ENCODE peak calls at places on chromosomes 11 and 22, in seven cellular contexts. Z, N, H, A, O, G and C are unnamed samples.

GRCh38 chr22:23752090-23752691 is 1.3 kb upstream of the ZNF70 start:
- ATAC-seq in Z (no peak), H (no peak), A (no peak), O (no peak), N (no peak), G (no peak), C (no peak)

GRCh38 chr11:114307524-114308203 is 11.5 kb downstream of the NNMT start:
- ATAC-seq in Z (peak; percentile 63), O (no peak), A (no peak), H (no peak), N (no peak), G (peak; percentile 80), C (no peak)

GRCh38 chr11:120336641-120337132 is 474 bp downstream of the ARHGEF12 start:
- ATAC-seq in O (peak; percentile 53), N (peak; percentile 29), Z (peak; percentile 32), G (peak; percentile 40), A (peak; percentile 64), H (peak; percentile 41), C (peak; percentile 50)

GRCh38 chr11:82980292-82980691 is 78.8 kb downstream of the DDIAS start:
- ATAC-seq in A (no peak), Z (peak; percentile 83), H (no peak), O (peak; percentile 88), G (no peak), N (no peak), C (peak; percentile 87)

GRCh38 chr11:28932940-28933339 is 824.8 kb downstream of the METTL15 start:
- ATAC-seq in O (no peak), N (no peak), A (no peak), H (no peak), Z (no peak), G (no peak), C (no peak)

GRCh38 chr11:86978756-86979608 is 23.8 kb upstream of the FZD4 start:
- ATAC-seq in H (peak; percentile 78), N (peak; percentile 64), G (peak; percentile 83), Z (peak; percentile 87), O (peak; percentile 75), A (peak; percentile 63), C (peak; percentile 70)

GRCh38 chr22:21641417-21641794 is 696 bp upstream of the SDF2L1 start:
- ATAC-seq in Z (peak; percentile 47), G (peak; percentile 61), H (no peak), N (no peak), A (no peak), O (no peak), C (no peak)

GRCh38 chr11:65353900-65354264 is 669 bp upstream of the TIGD3 start:
- ATAC-seq in H (no peak), G (peak; percentile 3), O (no peak), A (no peak), N (no peak), Z (peak; percentile 2), C (no peak)

GRCh38 chr11:109971184-109971523 is 122.0 kb upstream of the ZC3H12C start:
- ATAC-seq in N (no peak), Z (peak; percentile 72), A (peak; percentile 30), G (peak; percentile 65), H (peak; percentile 66), O (no peak), C (no peak)

GRCh38 chr22:37764622-37765021 is 43.1 kb upstream of the GCAT start:
- ATAC-seq in Z (no peak), N (no peak), O (no peak), G (no peak), A (no peak), H (no peak), C (no peak)

GRCh38 chr11:78299000-78299712 is 110.4 kb downstream of the USP35 start:
- ATAC-seq in N (no peak), A (no peak), Z (no peak), G (no peak), O (no peak), H (no peak), C (no peak)

GRCh38 chr11:2652362-2652761 is 47.4 kb downstream of the KCNQ1OT1 start:
- ATAC-seq in N (no peak), A (no peak), O (no peak), Z (no peak), H (no peak), G (no peak), C (no peak)

GRCh38 chr11:70741085-70741484 is 342.8 kb downstream of the CTTN start:
- ATAC-seq in O (no peak), G (no peak), A (no peak), N (no peak), H (no peak), Z (no peak), C (no peak)